ENCODE peak calls at places on chromosome 17, in six cellular contexts. M is skeletal muscle cell, O is AG04449, L is MV-4-11, Z is DMS153, B is AG09319. G is an unnamed sample.

GRCh38 chr17:59490259-59490658 is 75.2 kb upstream of the DHX40 start:
- DNase-seq in M (no peak), O (no peak), L (no peak), Z (no peak), B (no peak), G (no peak)

GRCh38 chr17:50953831-50954601 is 87.9 kb upstream of the TOB1 start:
- DNase-seq in M (peak), O (no peak), L (peak), Z (peak), B (no peak), G (no peak)

GRCh38 chr17:14427914-14428639 is 127.2 kb downstream of the HS3ST3B1 start:
- DNase-seq in M (no peak), O (no peak), L (no peak), Z (peak), B (no peak), G (no peak)

GRCh38 chr17:35242158-35242804 is 591 bp upstream of the SLFN5 start:
- DNase-seq in M (no peak), O (no peak), L (peak), Z (peak), B (no peak), G (peak)

GRCh38 chr17:75584358-75585175 is 3.0 kb upstream of the MYO15B start:
- DNase-seq in M (no peak), O (no peak), L (no peak), Z (no peak), B (no peak), G (no peak)

GRCh38 chr17:76024353-76024752 is 2.8 kb downstream of the EVPL start:
- DNase-seq in M (no peak), O (no peak), L (no peak), Z (no peak), B (no peak), G (no peak)

GRCh38 chr17:77266213-77266612 is 125.4 kb downstream of the SEC14L1 start:
- DNase-seq in M (no peak), O (no peak), L (no peak), Z (no peak), B (no peak), G (no peak)

GRCh38 chr17:66474258-66474657 is 171.8 kb downstream of the PRKCA start:
- DNase-seq in M (no peak), O (no peak), L (no peak), Z (peak), B (no peak), G (no peak)

GRCh38 chr17:43878260-43879082 is 28.9 kb downstream of the MPP2 start:
- DNase-seq in M (peak), O (peak), L (peak), Z (no peak), B (peak), G (peak)

GRCh38 chr17:40373324-40373723 is 8.8 kb upstream of the GJD3 start:
- DNase-seq in M (peak), O (peak), L (peak), Z (no peak), B (no peak), G (no peak)

GRCh38 chr17:13086142-13086769 is 68.4 kb upstream of the ELAC2 start:
- DNase-seq in M (peak), O (no peak), L (no peak), Z (no peak), B (no peak), G (no peak)

GRCh38 chr17:43219001-43219400 is 7.3 kb downstream of the TMEM106A start:
- DNase-seq in M (no peak), O (no peak), L (no peak), Z (no peak), B (no peak), G (no peak)

GRCh38 chr17:57372156-57372555 is 115.8 kb downstream of the MSI2 start:
- DNase-seq in M (no peak), O (no peak), L (no peak), Z (no peak), B (no peak), G (peak)

GRCh38 chr17:29784661-29785060 is 145.4 kb downstream of the SSH2 start:
- DNase-seq in M (no peak), O (no peak), L (no peak), Z (no peak), B (no peak), G (no peak)